ENCODE peak calls at places on chromosomes 6 and 20, in four cellular contexts. H is A549, A is OCI-LY7, S is BJ. J is an unnamed sample.

GRCh38 chr20:50099565-50099991 is 13.4 kb downstream of the UBE2V1 start:
- DNase-seq in S (no peak), H (no peak), A (no peak), J (no peak)

GRCh38 chr6:108260126-108260808 is 573 bp downstream of the SNX3 start:
- DNase-seq in A (peak; percentile 65), H (peak; percentile 27), S (no peak), J (peak; percentile 72)

GRCh38 chr6:43992126-43992663 is 135.1 kb downstream of the MRPL14 start:
- DNase-seq in A (no peak), S (no peak), H (no peak), J (no peak)

GRCh38 chr6:28920281-28920680 is 3.5 kb downstream of the TRIM27 start:
- DNase-seq in H (no peak), S (no peak), A (no peak), J (no peak)

GRCh38 chr6:158654498-158654897 is 4.6 kb downstream of the SYTL3 start:
- DNase-seq in S (peak; percentile 71), H (no peak), A (no peak), J (no peak)

GRCh38 chr6:63516186-63516944 is 55.9 kb upstream of the LOC128125822 start:
- DNase-seq in S (no peak), A (no peak), H (no peak), J (no peak)

GRCh38 chr6:121810346-121811032 is 375.0 kb downstream of the GJA1 start:
- DNase-seq in S (no peak), H (no peak), A (no peak), J (no peak)

GRCh38 chr20:41009960-41010359 is 18.7 kb upstream of the TOP1 start:
- DNase-seq in S (no peak), A (no peak), H (no peak), J (no peak)

GRCh38 chr20:62685781-62686555 is 22.7 kb upstream of the NTSR1 start:
- DNase-seq in H (no peak), S (no peak), A (no peak), J (peak; percentile 9)

GRCh38 chr6:109834595-109835437 is 143.3 kb upstream of the GPR6 start:
- DNase-seq in A (no peak), S (no peak), H (no peak), J (no peak)

DNA sequence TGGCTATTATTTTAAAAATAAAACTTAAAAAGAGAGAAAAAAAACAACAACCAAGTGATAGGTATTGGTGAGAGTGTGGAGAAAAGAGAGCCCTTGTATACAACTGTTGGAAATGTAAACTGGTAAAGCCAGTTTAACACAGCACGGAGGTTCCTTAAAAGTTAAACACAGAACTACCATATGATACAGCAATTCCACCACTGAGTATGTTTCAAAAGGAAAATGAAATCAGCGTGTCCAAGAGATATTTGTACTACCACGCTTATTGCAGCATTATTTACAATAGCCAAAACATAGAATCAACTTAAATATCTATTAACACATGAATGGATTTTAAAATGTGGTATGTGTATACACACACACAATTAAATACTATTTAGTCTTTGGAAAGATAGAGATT is 1.1 kb downstream of the PTCHD4 start:
- DNase-seq in H (no peak), S (no peak), A (no peak), J (no peak)
- H3K4me3 ChIP-seq in H (no peak overlapping the region), S (peak overlapping the region; percentile 48), A (no peak overlapping the region), J (peak overlapping the region; percentile 7)

DNA sequence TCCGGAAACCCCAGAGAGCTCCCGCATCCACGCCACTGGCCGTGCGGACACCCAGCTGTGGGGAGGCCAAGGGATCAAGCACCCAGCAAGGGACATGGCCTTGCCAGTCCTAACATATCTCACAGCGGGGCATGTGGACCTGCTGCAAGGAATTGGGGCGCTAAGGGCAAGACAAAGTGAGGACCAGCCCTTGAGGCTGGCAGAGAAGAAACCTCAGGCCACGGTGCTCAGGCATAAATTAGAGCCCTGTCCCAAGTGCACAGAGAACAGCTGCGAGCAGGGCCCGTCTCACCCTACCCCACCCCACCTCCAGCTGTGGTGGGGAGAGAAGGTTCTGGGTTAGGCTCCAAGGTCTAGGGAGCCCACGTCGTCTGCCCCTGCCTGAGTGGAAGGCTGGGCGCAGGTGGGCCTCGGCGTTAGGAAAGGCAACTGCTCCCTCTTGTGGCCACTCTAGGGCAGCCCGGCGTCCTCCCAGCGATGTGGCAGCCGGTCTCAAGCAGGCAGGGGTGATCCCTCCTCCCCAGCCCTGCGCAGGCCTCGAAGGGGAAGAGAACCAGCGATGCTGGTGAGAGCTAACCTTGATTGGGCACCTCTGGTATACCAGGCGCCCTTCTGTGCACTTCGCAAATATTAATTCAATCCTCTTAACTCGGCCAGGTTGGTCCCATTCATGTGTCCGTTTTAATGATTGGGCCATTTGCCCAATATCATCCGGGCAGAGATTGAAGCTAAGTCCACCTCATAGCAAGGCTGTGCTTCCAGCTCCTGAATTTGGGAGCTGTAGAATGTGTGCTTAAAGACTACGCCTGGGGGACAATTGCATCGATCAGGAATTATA is 235.8 kb downstream of the NFATC2 start:
- DNase-seq in A (peak; percentile 74), S (no peak), H (peak; percentile 78), J (peak; percentile 73)
- TF ChIP-seq CTCF in A (peak; percentile 87), S (peak; percentile 92), H (peak; percentile 94), J (peak; percentile 92)

GRCh38 chr20:25623736-25624499 is at the start of gene NANP:
- DNase-seq in A (peak; percentile 79), H (peak; percentile 98), S (peak; percentile 93), J (peak; percentile 99)

GRCh38 chr20:25623225-25623735 is 534 bp downstream of the NANP start:
- DNase-seq in H (peak; percentile 52), S (no peak), A (peak; percentile 15), J (peak; percentile 63)

GRCh38 chr20:25629816-25630499 is 6.1 kb upstream of the NANP start:
- DNase-seq in H (no peak), A (no peak), S (no peak), J (no peak)

GRCh38 chr20:25624500-25624939 is 706 bp upstream of the NANP start:
- DNase-seq in A (no peak), H (peak; percentile 47), S (no peak), J (no peak)

GRCh38 chr20:25626779-25627178 is 3.0 kb upstream of the NANP start:
- DNase-seq in H (no peak), A (no peak), S (no peak), J (no peak)
- H3K4me3 ChIP-seq in H (no peak overlapping the region), A (no peak overlapping the region), S (no peak overlapping the region), J (no peak overlapping the region)

DNA sequence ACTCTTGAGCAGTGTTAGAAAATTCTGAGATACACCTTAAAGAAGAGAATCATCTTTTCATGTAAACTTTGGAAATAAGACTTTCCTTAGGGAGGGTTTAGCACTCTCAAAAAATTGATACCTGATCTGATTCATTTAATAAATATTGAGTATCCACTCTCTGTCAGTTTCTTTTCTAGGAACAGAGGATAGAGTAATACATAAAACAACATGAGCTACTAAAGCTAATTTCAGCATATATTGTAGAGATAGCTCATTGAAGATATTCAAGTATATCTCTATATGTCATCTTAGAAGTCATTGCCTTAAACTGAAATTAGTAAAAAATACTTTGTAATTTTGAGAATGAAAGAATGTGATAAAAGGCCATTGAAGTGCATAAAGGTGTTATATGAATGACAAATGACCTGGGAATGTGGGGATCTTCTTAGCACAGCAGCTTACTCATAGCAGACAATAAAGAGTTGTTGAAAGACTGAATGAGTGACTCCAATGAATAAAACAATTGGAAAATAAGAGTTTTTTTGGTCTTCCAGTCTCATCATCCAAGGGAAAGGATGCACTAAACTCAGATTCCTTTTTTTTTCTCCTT is 29.2 kb downstream of the RHAG start:
- DNase-seq in H (no peak), A (no peak), S (no peak), J (no peak)
- TF ChIP-seq CTCF in H (no peak), A (peak; percentile 43), S (no peak), J (no peak)